ENCODE peak calls at places on chromosomes 11 and 22, in six cellular contexts. W is H9, D is mesenchymal stem cell, G is trophoblast cell, O is neuronal stem cell, A is H1. I is an unnamed sample.

GRCh38 chr11:3194016-3194816 is 24.4 kb downstream of the MRGPRG start:
- DNase-seq in W (no peak), D (no peak), G (no peak), O (no peak), A (peak; percentile 45), I (no peak)

GRCh38 chr11:62846177-62846576 is 6.8 kb upstream of the WDR74 start:
- DNase-seq in W (no peak), D (no peak), G (no peak), O (no peak), A (no peak), I (no peak)

GRCh38 chr11:64531422-64531821 is 59.6 kb upstream of the SLC22A12 start:
- DNase-seq in W (no peak), D (no peak), G (no peak), O (no peak), A (no peak), I (no peak)

GRCh38 chr11:6695377-6695776 is 12.2 kb upstream of the MRPL17 start:
- DNase-seq in W (no peak), D (peak; percentile 82), G (no peak), O (no peak), A (no peak), I (no peak)

GRCh38 chr22:47954107-47954506 is 1191.7 kb downstream of the TBC1D22A start:
- DNase-seq in W (no peak), D (no peak), G (no peak), O (no peak), A (no peak), I (no peak)

GRCh38 chr11:26186389-26186788 is 145.5 kb upstream of the ANO3 start:
- DNase-seq in W (no peak), D (peak; percentile 3), G (peak; percentile 84), O (no peak), A (no peak), I (no peak)

GRCh38 chr11:76102772-76103171 is 103.5 kb downstream of the WNT11 start:
- DNase-seq in W (no peak), D (peak; percentile 11), G (no peak), O (no peak), A (no peak), I (no peak)

GRCh38 chr11:20337526-20338154 is 25.9 kb upstream of the HTATIP2 start:
- DNase-seq in W (peak; percentile 36), D (peak; percentile 33), G (peak; percentile 48), O (peak; percentile 59), A (peak; percentile 55), I (peak; percentile 68)

GRCh38 chr11:106077609-106078517 is at the start of gene AASDHPPT:
- DNase-seq in W (no peak), D (no peak), G (no peak), O (no peak), A (no peak), I (peak; percentile 36)

GRCh38 chr11:1755344-1756023 is 5.1 kb upstream of the IFITM10 start:
- DNase-seq in W (no peak), D (no peak), G (no peak), O (no peak), A (no peak), I (no peak)

GRCh38 chr11:22707119-22707899 is 40.9 kb downstream of the GAS2 start:
- DNase-seq in W (no peak), D (peak; percentile 36), G (no peak), O (no peak), A (no peak), I (no peak)

GRCh38 chr11:120235024-120235628 is 4.8 kb upstream of the POU2F3 start:
- DNase-seq in W (peak; percentile 93), D (peak; percentile 49), G (peak; percentile 91), O (peak; percentile 57), A (peak; percentile 92), I (peak; percentile 92)

GRCh38 chr11:72705442-72706365 is 31.5 kb upstream of the PDE2A start:
- DNase-seq in W (peak; percentile 58), D (no peak), G (no peak), O (no peak), A (no peak), I (peak; percentile 51)

GRCh38 chr11:45576461-45577215 is 88.8 kb downstream of the CHST1 start:
- DNase-seq in W (no peak), D (no peak), G (no peak), O (no peak), A (no peak), I (no peak)

GRCh38 chr11:90219438-90219837 is 3.4 kb downstream of the CHORDC1 start:
- DNase-seq in W (no peak), D (no peak), G (no peak), O (no peak), A (no peak), I (no peak)

GRCh38 chr11:77351281-77351905 is 49.9 kb upstream of the GDPD4 start:
- DNase-seq in W (no peak), D (no peak), G (no peak), O (no peak), A (no peak), I (no peak)

GRCh38 chr22:29710193-29710592 is 9.6 kb upstream of the CABP7 start:
- DNase-seq in W (no peak), D (no peak), G (no peak), O (no peak), A (no peak), I (no peak)

GRCh38 chr11:104484784-104485554 is 321.0 kb upstream of the PDGFD start:
- DNase-seq in W (no peak), D (peak; percentile 8), G (no peak), O (no peak), A (no peak), I (no peak)
- H2AFZ ChIP-seq in W (no peak overlapping the region), D (no peak overlapping the region), G (no peak overlapping the region), O (no peak overlapping the region), A (no peak overlapping the region), I (peak overlapping the region; percentile 60)

GRCh38 chr22:22953796-22954195 is 66.2 kb downstream of the IGLL5 start:
- DNase-seq in W (no peak), D (no peak), G (no peak), O (no peak), A (no peak), I (no peak)

GRCh38 chr22:22957090-22957489 is 69.5 kb downstream of the IGLL5 start:
- DNase-seq in W (no peak), D (no peak), G (no peak), O (no peak), A (no peak), I (no peak)

GRCh38 chr22:22952531-22953295 is 65.1 kb downstream of the IGLL5 start:
- DNase-seq in W (no peak), D (no peak), G (no peak), O (no peak), A (no peak), I (no peak)

GRCh38 chr22:22955866-22956535 is 68.4 kb downstream of the IGLL5 start:
- DNase-seq in W (peak; percentile 66), D (peak; percentile 47), G (peak; percentile 81), O (peak; percentile 79), A (peak; percentile 70), I (peak; percentile 87)

DNA sequence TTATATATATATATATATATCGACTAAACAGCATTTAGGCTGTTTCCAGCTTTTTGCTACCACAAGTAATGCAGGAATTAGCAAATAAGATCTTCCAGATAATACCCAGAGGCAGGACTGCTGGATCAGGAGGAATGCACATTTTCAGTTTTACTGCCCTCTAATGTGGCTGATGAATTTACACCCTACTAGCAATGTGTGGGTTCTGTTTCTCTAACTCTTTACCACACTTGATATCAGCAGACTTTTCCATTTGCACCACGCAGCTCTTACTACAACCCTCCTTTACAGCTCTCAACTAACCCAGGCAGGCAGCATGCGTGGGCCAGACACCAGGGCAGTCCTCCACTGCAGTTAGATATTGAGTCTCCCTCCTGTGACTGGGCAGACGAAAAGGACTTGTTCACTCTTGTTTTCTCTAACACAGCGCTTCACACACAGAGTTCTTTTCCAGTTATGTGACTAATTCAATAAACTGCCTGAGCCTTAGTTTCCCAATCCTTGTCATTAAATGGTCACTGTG is 67.7 kb downstream of the IGLL5 start:
- DNase-seq in W (no peak), D (no peak), G (no peak), O (no peak), A (no peak), I (no peak)
- H2AFZ ChIP-seq in W (no peak overlapping the region), D (no peak overlapping the region), G (no peak overlapping the region), O (no peak overlapping the region), A (no peak overlapping the region), I (no peak overlapping the region)

GRCh38 chr22:22167791-22168189 is 76.8 kb upstream of the VPREB1 start:
- DNase-seq in W (no peak), D (no peak), G (no peak), O (no peak), A (no peak), I (no peak)
- H2AFZ ChIP-seq in W (no peak overlapping the region), D (no peak overlapping the region), G (no peak overlapping the region), O (peak overlapping the region; percentile 86), A (no peak overlapping the region), I (no peak overlapping the region)

GRCh38 chr11:61609970-61610347 is 29.1 kb upstream of the SYT7 start:
- DNase-seq in W (peak; percentile 75), D (no peak), G (peak; percentile 56), O (no peak), A (no peak), I (peak; percentile 72)
- H2AFZ ChIP-seq in W (no peak overlapping the region), D (no peak overlapping the region), G (no peak overlapping the region), O (no peak overlapping the region), A (no peak overlapping the region), I (no peak overlapping the region)

GRCh38 chr22:17084554-17085276 is at the start of gene IL17RA:
- DNase-seq in W (peak; percentile 94), D (peak; percentile 89), G (peak; percentile 90), O (peak; percentile 75), A (peak; percentile 95), I (peak; percentile 97)
- H2AFZ ChIP-seq in W (no peak within 1 kb of the TSS), D (peak within 1 kb of the TSS; percentile 100), G (peak within 1 kb of the TSS; percentile 94), O (peak within 1 kb of the TSS; percentile 100), A (peak within 1 kb of the TSS; percentile 66), I (peak within 1 kb of the TSS; percentile 98)

I was measured in GM23338.